ENCODE peak calls at places on chromosomes 3 and 15, in nine cellular contexts. Z, B, A, O, X, S, F, L and U are unnamed samples.

GRCh38 chr3:133944181-133944580 is 48.5 kb upstream of the RAB6B start:
- DNase-seq in Z (peak), B (no peak), A (no peak), O (no peak), X (no peak), S (no peak), F (no peak), L (peak), U (peak)

GRCh38 chr3:37310666-37311050 is 136.3 kb upstream of the LRRFIP2 start:
- DNase-seq in Z (no peak), B (no peak), A (peak), O (no peak), X (no peak), S (no peak), F (no peak), L (peak), U (no peak)

GRCh38 chr15:94709319-94709718 is 478.0 kb downstream of the MCTP2 start:
- DNase-seq in Z (no peak), B (no peak), A (no peak), O (no peak), X (no peak), S (no peak), F (no peak), L (no peak), U (no peak)

GRCh38 chr15:70047386-70048195 is 50.1 kb downstream of the TLE3 start:
- DNase-seq in Z (no peak), B (no peak), A (peak), O (no peak), X (no peak), S (no peak), F (no peak), L (peak), U (no peak)

GRCh38 chr15:74793135-74794028 is 11.5 kb downstream of the CSK start:
- DNase-seq in Z (no peak), B (peak), A (peak), O (no peak), X (no peak), S (peak), F (no peak), L (no peak), U (no peak)

GRCh38 chr3:5476403-5476802 is 288.9 kb downstream of the EDEM1 start:
- DNase-seq in Z (no peak), B (no peak), A (no peak), O (no peak), X (no peak), S (no peak), F (peak), L (no peak), U (no peak)

GRCh38 chr3:183116051-183116614 is 16.8 kb upstream of the MCCC1 start:
- DNase-seq in Z (peak), B (peak), A (no peak), O (no peak), X (no peak), S (peak), F (peak), L (no peak), U (no peak)

GRCh38 chr15:34621675-34622074 is 38.2 kb upstream of the GOLGA8B start:
- DNase-seq in Z (peak), B (no peak), A (peak), O (peak), X (no peak), S (no peak), F (peak), L (peak), U (no peak)

GRCh38 chr15:40266828-40267304 is 16.0 kb downstream of the ANKRD63 start:
- DNase-seq in Z (peak), B (no peak), A (peak), O (peak), X (no peak), S (no peak), F (peak), L (peak), U (peak)

GRCh38 chr3:100027321-100027720 is 87.0 kb downstream of the FILIP1L start:
- DNase-seq in Z (no peak), B (no peak), A (peak), O (no peak), X (no peak), S (no peak), F (no peak), L (no peak), U (no peak)

GRCh38 chr3:169091196-169091595 is 572.3 kb downstream of the MECOM start:
- DNase-seq in Z (peak), B (no peak), A (peak), O (no peak), X (no peak), S (no peak), F (no peak), L (peak), U (no peak)

GRCh38 chr15:63313866-63314265 is 36.5 kb downstream of the APH1B start:
- DNase-seq in Z (no peak), B (no peak), A (no peak), O (no peak), X (no peak), S (no peak), F (no peak), L (no peak), U (no peak)

GRCh38 chr3:108099203-108099602 is 8.4 kb upstream of the CD47 start:
- DNase-seq in Z (peak), B (no peak), A (no peak), O (no peak), X (no peak), S (no peak), F (peak), L (no peak), U (no peak)

GRCh38 chr3:182937293-182938051 is 42.9 kb downstream of the DCUN1D1 start:
- DNase-seq in Z (no peak), B (no peak), A (no peak), O (no peak), X (no peak), S (peak), F (peak), L (no peak), U (no peak)

GRCh38 chr3:171873561-171873960 is 30.4 kb downstream of the TMEM212 start:
- DNase-seq in Z (peak), B (no peak), A (peak), O (peak), X (no peak), S (no peak), F (no peak), L (peak), U (no peak)

GRCh38 chr3:184005981-184006507 is 11.6 kb downstream of the ABCC5 start:
- DNase-seq in Z (no peak), B (peak), A (peak), O (no peak), X (peak), S (peak), F (peak), L (peak), U (no peak)

GRCh38 chr3:149384911-149385321 is 7.5 kb upstream of the TM4SF1 start:
- DNase-seq in Z (peak), B (no peak), A (peak), O (peak), X (no peak), S (no peak), F (no peak), L (peak), U (no peak)

GRCh38 chr3:54758461-54758860 is 169.4 kb downstream of the LRTM1 start:
- DNase-seq in Z (no peak), B (no peak), A (no peak), O (no peak), X (no peak), S (no peak), F (no peak), L (no peak), U (no peak)